ENCODE peak calls at places on chromosomes 6 and 20, in ten cellular contexts. One of them, this sample, is unnamed. For H3K4me1, the result is how much of the 10 kb centered on the place peaks cover.

GRCh38 chr6:37125779-37126553 is 44.0 kb upstream of the PIM1 start:
- DNase-seq in IMR-90: no peak
- DNase-seq in A549: no peak
- DNase-seq in Peyer's patch: no peak
- DNase-seq in heart right ventricle: no peak
- DNase-seq in heart left ventricle: no peak
- DNase-seq in fibroblast of lung: peak
- DNase-seq in ovary: no peak
- DNase-seq in tibial nerve: no peak
- DNase-seq in HCT116: no peak
- DNase-seq in this sample: no peak

GRCh38 chr6:57162008-57162407 is 10.1 kb upstream of the BAG2 start:
- DNase-seq in heart left ventricle: no peak
- DNase-seq in tibial nerve: no peak
- DNase-seq in ovary: no peak
- DNase-seq in A549: no peak
- DNase-seq in fibroblast of lung: no peak
- DNase-seq in IMR-90: peak
- DNase-seq in HCT116: no peak
- DNase-seq in Peyer's patch: no peak
- DNase-seq in heart right ventricle: no peak
- DNase-seq in this sample: no peak

GRCh38 chr6:32195902-32196681 is 3.6 kb upstream of the GPSM3 start:
- DNase-seq in HCT116: peak
- DNase-seq in heart right ventricle: peak
- DNase-seq in tibial nerve: peak
- DNase-seq in A549: peak
- DNase-seq in ovary: peak
- DNase-seq in Peyer's patch: peak
- DNase-seq in IMR-90: peak
- DNase-seq in fibroblast of lung: peak
- DNase-seq in heart left ventricle: peak
- DNase-seq in this sample: peak

GRCh38 chr6:15332441-15332840 is 86.6 kb downstream of the JARID2 start:
- DNase-seq in fibroblast of lung: peak
- DNase-seq in heart left ventricle: no peak
- DNase-seq in Peyer's patch: no peak
- DNase-seq in tibial nerve: no peak
- DNase-seq in heart right ventricle: no peak
- DNase-seq in IMR-90: peak
- DNase-seq in ovary: no peak
- DNase-seq in HCT116: no peak
- DNase-seq in A549: no peak
- DNase-seq in this sample: no peak

GRCh38 chr20:44576297-44576696 is 6.1 kb upstream of the PKIG start:
- DNase-seq in IMR-90: peak
- DNase-seq in HCT116: no peak
- DNase-seq in A549: no peak
- DNase-seq in heart left ventricle: no peak
- DNase-seq in Peyer's patch: peak
- DNase-seq in fibroblast of lung: peak
- DNase-seq in ovary: no peak
- DNase-seq in tibial nerve: no peak
- DNase-seq in heart right ventricle: no peak
- DNase-seq in this sample: no peak

GRCh38 chr20:21381619-21382018 is 15.7 kb downstream of the NKX2-4 start:
- DNase-seq in Peyer's patch: no peak
- DNase-seq in IMR-90: no peak
- DNase-seq in HCT116: no peak
- DNase-seq in heart right ventricle: no peak
- DNase-seq in A549: no peak
- DNase-seq in heart left ventricle: no peak
- DNase-seq in ovary: no peak
- DNase-seq in fibroblast of lung: no peak
- DNase-seq in tibial nerve: no peak
- DNase-seq in this sample: no peak

GRCh38 chr6:168919455-168920179 is 334.0 kb downstream of the THBS2 start:
- DNase-seq in A549: no peak
- DNase-seq in tibial nerve: no peak
- DNase-seq in ovary: no peak
- DNase-seq in fibroblast of lung: no peak
- DNase-seq in HCT116: no peak
- DNase-seq in heart left ventricle: no peak
- DNase-seq in IMR-90: no peak
- DNase-seq in Peyer's patch: no peak
- DNase-seq in heart right ventricle: no peak
- DNase-seq in this sample: no peak

GRCh38 chr6:165106261-165106660 is 203.1 kb downstream of the C6orf118 start:
- DNase-seq in HCT116: no peak
- DNase-seq in fibroblast of lung: no peak
- DNase-seq in Peyer's patch: no peak
- DNase-seq in tibial nerve: no peak
- DNase-seq in A549: no peak
- DNase-seq in IMR-90: no peak
- DNase-seq in heart right ventricle: no peak
- DNase-seq in ovary: no peak
- DNase-seq in heart left ventricle: no peak
- DNase-seq in this sample: peak

DNA sequence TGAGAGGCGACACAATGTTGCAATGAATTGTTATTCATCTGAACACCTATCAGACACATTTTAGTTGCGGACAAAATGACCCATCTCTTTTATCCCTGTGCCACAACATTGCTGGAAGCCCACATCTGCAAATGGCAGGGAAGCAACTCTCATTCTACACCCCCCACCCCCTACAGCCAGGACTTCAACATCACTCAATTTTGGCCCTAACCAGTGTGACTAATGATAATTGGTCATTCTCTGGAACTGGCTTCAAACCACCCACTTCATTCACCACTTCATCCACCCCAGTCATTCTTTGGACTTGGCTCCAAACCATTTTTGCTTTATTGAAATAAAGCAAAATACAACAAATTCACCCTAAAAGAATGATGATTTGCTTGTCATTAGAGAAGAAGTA is 1.5 kb downstream of the GCM2 start:
- DNase-seq in heart left ventricle: no peak
- DNase-seq in tibial nerve: no peak
- DNase-seq in A549: no peak
- DNase-seq in HCT116: no peak
- DNase-seq in Peyer's patch: no peak
- DNase-seq in fibroblast of lung: no peak
- DNase-seq in heart right ventricle: no peak
- DNase-seq in IMR-90: no peak
- DNase-seq in ovary: no peak
- DNase-seq in this sample: no peak
- H3K27ac ChIP-seq in heart left ventricle: no peak
- H3K27ac ChIP-seq in tibial nerve: no peak
- H3K27ac ChIP-seq in A549: no peak
- H3K27ac ChIP-seq in HCT116: no peak
- H3K27ac ChIP-seq in Peyer's patch: no peak
- H3K27ac ChIP-seq in fibroblast of lung: no peak
- H3K27ac ChIP-seq in heart right ventricle: no peak
- H3K27ac ChIP-seq in IMR-90: no peak
- H3K27ac ChIP-seq in ovary: no peak
- H3K27ac ChIP-seq in this sample: no peak

DNA sequence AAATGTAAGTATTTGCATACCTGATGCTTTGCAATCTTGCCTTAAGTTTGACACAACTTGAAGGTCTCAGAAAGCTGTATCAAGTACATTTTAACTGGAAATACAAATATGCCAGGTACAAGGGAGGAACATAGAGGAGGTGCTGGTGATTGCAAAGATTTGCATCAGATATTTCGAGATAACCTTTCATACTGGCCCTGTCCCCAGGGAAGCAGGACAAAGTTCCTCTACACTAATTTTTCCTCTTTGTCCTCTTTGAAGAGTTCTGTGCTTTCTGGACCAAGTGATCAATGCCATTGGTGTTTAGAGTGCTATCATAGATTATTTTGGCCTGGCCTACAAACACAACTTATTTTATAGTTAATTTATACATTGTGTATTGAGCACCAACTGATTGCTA is 686.0 kb downstream of the HACE1 start:
- DNase-seq in IMR-90: no peak
- DNase-seq in fibroblast of lung: no peak
- DNase-seq in heart left ventricle: no peak
- DNase-seq in ovary: no peak
- DNase-seq in HCT116: no peak
- DNase-seq in A549: no peak
- DNase-seq in heart right ventricle: no peak
- DNase-seq in tibial nerve: no peak
- DNase-seq in Peyer's patch: no peak
- DNase-seq in this sample: no peak
- TF ChIP-seq CTCF in IMR-90: no peak
- TF ChIP-seq CTCF in fibroblast of lung: no peak
- TF ChIP-seq CTCF in heart left ventricle: no peak
- TF ChIP-seq CTCF in ovary: no peak
- TF ChIP-seq CTCF in HCT116: no peak
- TF ChIP-seq CTCF in A549: no peak
- TF ChIP-seq CTCF in heart right ventricle: no peak
- TF ChIP-seq CTCF in tibial nerve: no peak
- TF ChIP-seq CTCF in Peyer's patch: no peak
- TF ChIP-seq CTCF in this sample: no peak

GRCh38 chr6:43849844-43850243 is 79.8 kb downstream of the VEGFA start:
- DNase-seq in fibroblast of lung: peak
- DNase-seq in heart left ventricle: no peak
- DNase-seq in ovary: no peak
- DNase-seq in Peyer's patch: no peak
- DNase-seq in heart right ventricle: no peak
- DNase-seq in IMR-90: no peak
- DNase-seq in tibial nerve: no peak
- DNase-seq in HCT116: no peak
- DNase-seq in A549: no peak
- DNase-seq in this sample: no peak

GRCh38 chr6:43847741-43848630 is 78.0 kb downstream of the VEGFA start:
- DNase-seq in A549: no peak
- DNase-seq in heart right ventricle: no peak
- DNase-seq in heart left ventricle: no peak
- DNase-seq in fibroblast of lung: peak
- DNase-seq in Peyer's patch: no peak
- DNase-seq in HCT116: no peak
- DNase-seq in tibial nerve: no peak
- DNase-seq in IMR-90: peak
- DNase-seq in ovary: no peak
- DNase-seq in this sample: no peak

GRCh38 chr6:43851204-43851855 is 81.3 kb downstream of the VEGFA start:
- DNase-seq in HCT116: no peak
- DNase-seq in Peyer's patch: no peak
- DNase-seq in IMR-90: peak
- DNase-seq in tibial nerve: no peak
- DNase-seq in heart right ventricle: no peak
- DNase-seq in A549: no peak
- DNase-seq in ovary: no peak
- DNase-seq in fibroblast of lung: peak
- DNase-seq in heart left ventricle: no peak
- DNase-seq in this sample: peak

GRCh38 chr6:43850314-43851203 is 80.5 kb downstream of the VEGFA start:
- DNase-seq in HCT116: no peak
- DNase-seq in heart right ventricle: no peak
- DNase-seq in ovary: no peak
- DNase-seq in heart left ventricle: no peak
- DNase-seq in Peyer's patch: no peak
- DNase-seq in A549: no peak
- DNase-seq in IMR-90: no peak
- DNase-seq in fibroblast of lung: no peak
- DNase-seq in tibial nerve: no peak
- DNase-seq in this sample: no peak

DNA sequence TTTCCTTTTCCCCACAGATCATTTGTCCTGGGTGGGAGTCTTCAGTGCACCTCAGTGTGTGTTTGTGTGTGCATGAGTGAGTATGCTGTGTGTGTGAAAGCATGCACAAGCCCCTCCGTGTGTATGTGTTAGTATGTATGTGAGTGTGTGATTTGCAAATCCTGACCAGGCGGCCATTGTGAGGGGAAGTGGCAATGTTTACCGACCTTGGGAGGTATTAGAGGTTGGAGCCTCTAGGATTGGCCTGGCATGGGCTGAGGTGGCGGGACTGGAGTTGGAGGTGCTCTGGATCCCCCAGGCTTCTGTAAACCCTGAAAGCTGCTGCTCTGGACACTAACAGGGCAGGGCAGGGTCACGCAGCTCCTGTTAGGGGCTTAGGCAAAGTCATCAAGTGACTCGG is 79.0 kb downstream of the VEGFA start:
- DNase-seq in tibial nerve: no peak
- DNase-seq in ovary: no peak
- DNase-seq in heart right ventricle: no peak
- DNase-seq in HCT116: no peak
- DNase-seq in fibroblast of lung: no peak
- DNase-seq in Peyer's patch: no peak
- DNase-seq in A549: no peak
- DNase-seq in IMR-90: no peak
- DNase-seq in heart left ventricle: no peak
- DNase-seq in this sample: no peak
- H3K4me1 ChIP-seq in tibial nerve: under half
- H3K4me1 ChIP-seq in ovary: under half
- H3K4me1 ChIP-seq in heart right ventricle: under half
- H3K4me1 ChIP-seq in HCT116: under half
- H3K4me1 ChIP-seq in fibroblast of lung: under half
- H3K4me1 ChIP-seq in Peyer's patch: under half
- H3K4me1 ChIP-seq in A549: under half
- H3K4me1 ChIP-seq in IMR-90: under half
- H3K4me1 ChIP-seq in heart left ventricle: under half
- H3K4me1 ChIP-seq in this sample: under half

GRCh38 chr6:157145656-157146285 is 177.5 kb downstream of the TMEM242 start:
- DNase-seq in heart right ventricle: no peak
- DNase-seq in HCT116: no peak
- DNase-seq in tibial nerve: no peak
- DNase-seq in heart left ventricle: no peak
- DNase-seq in fibroblast of lung: no peak
- DNase-seq in A549: no peak
- DNase-seq in IMR-90: peak
- DNase-seq in Peyer's patch: no peak
- DNase-seq in ovary: no peak
- DNase-seq in this sample: no peak

GRCh38 chr6:157148391-157149323 is 174.7 kb downstream of the TMEM242 start:
- DNase-seq in HCT116: peak
- DNase-seq in A549: peak
- DNase-seq in heart right ventricle: peak
- DNase-seq in heart left ventricle: peak
- DNase-seq in IMR-90: peak
- DNase-seq in ovary: no peak
- DNase-seq in tibial nerve: peak
- DNase-seq in Peyer's patch: no peak
- DNase-seq in fibroblast of lung: peak
- DNase-seq in this sample: peak

GRCh38 chr6:157143171-157143884 is 180.0 kb downstream of the TMEM242 start:
- DNase-seq in heart right ventricle: peak
- DNase-seq in heart left ventricle: peak
- DNase-seq in fibroblast of lung: peak
- DNase-seq in Peyer's patch: no peak
- DNase-seq in A549: no peak
- DNase-seq in HCT116: no peak
- DNase-seq in ovary: no peak
- DNase-seq in tibial nerve: no peak
- DNase-seq in IMR-90: peak
- DNase-seq in this sample: no peak

GRCh38 chr6:157144861-157145260 is 178.5 kb downstream of the TMEM242 start:
- DNase-seq in ovary: no peak
- DNase-seq in heart right ventricle: no peak
- DNase-seq in A549: no peak
- DNase-seq in fibroblast of lung: no peak
- DNase-seq in heart left ventricle: no peak
- DNase-seq in Peyer's patch: no peak
- DNase-seq in HCT116: no peak
- DNase-seq in tibial nerve: no peak
- DNase-seq in IMR-90: no peak
- DNase-seq in this sample: no peak

DNA sequence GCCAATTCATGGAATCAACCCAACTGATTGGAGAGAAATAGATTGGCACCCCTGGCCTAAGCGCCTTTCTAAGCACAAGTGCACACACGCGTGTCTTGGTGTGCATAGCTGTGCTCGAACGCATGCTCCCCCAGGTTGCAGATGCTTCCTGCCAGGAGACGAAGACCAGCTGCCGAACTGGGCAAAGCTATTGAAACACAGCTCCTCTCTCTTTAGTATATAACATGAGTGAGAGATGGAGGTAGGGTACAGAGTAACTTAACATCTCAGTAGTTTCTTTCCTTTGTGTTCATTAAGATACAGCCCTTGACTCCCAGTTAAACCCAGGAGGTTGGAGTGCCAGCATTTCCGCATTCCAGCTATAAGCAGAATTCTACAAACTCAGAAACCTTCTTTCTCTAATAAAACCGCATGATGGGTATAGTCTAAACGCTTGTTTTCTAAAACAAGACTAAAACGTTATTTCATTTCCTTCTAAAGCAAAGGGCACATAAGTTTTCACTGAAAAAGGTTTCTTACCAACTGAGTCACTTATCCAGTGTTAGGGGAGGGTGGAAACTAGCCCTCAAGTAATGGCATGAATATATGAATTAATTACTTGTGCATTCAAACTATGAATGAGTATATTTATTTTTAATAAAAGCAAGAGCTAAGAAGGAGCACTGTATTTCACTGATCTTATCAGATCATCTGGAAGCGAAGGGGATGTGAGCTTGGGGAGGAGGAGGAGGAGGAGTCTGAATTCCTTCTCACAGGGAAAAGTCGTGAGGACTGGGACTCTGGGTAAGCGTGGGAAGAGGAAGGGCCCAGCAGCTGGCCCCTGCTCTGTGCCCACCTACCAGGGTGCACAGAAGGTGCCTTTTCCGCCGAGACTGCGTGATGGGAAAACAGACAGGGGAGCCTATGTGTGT is 179.2 kb downstream of the TMEM242 start:
- DNase-seq in IMR-90: peak
- DNase-seq in A549: no peak
- DNase-seq in heart right ventricle: no peak
- DNase-seq in ovary: peak
- DNase-seq in heart left ventricle: peak
- DNase-seq in fibroblast of lung: peak
- DNase-seq in tibial nerve: no peak
- DNase-seq in HCT116: no peak
- DNase-seq in Peyer's patch: no peak
- DNase-seq in this sample: no peak
- H3K27ac ChIP-seq in IMR-90: peak
- H3K27ac ChIP-seq in A549: no peak
- H3K27ac ChIP-seq in heart right ventricle: peak
- H3K27ac ChIP-seq in ovary: no peak
- H3K27ac ChIP-seq in heart left ventricle: peak
- H3K27ac ChIP-seq in fibroblast of lung: peak
- H3K27ac ChIP-seq in tibial nerve: no peak
- H3K27ac ChIP-seq in HCT116: no peak
- H3K27ac ChIP-seq in Peyer's patch: no peak
- H3K27ac ChIP-seq in this sample: no peak